ENCODE peak calls at places on chromosomes 4 and X, in six cellular contexts. R, E, T, F, Z and B are unnamed samples.
A peak's percentile ranks its signal among the peaks of the same experiment; 100 is the strongest.

GRCh38 chrX:96435636-96436035 is 249.0 kb upstream of the DIAPH2 start:
- DNase-seq in R (no peak), Z (no peak), E (no peak), F (no peak), T (no peak), B (no peak)

GRCh38 chr4:100095729-100096595 is 94.3 kb downstream of the DDIT4L start:
- DNase-seq in E (peak; percentile 34), R (peak; percentile 63), Z (peak; percentile 73), F (peak; percentile 74), T (peak; percentile 50), B (peak; percentile 42)

GRCh38 chr4:33160126-33160525 is 2440.0 kb downstream of the PCDH7 start:
- DNase-seq in F (no peak), T (no peak), R (no peak), Z (peak; percentile 7), E (peak; percentile 5), B (no peak)

GRCh38 chrX:45799576-45799975 is 598.9 kb upstream of the DIPK2B start:
- DNase-seq in T (no peak), R (no peak), Z (no peak), F (no peak), E (no peak), B (no peak)

GRCh38 chr4:113952452-113953029 is 26.9 kb downstream of the ARSJ start:
- DNase-seq in R (peak; percentile 35), T (peak; percentile 33), F (peak; percentile 64), E (no peak), Z (peak; percentile 56), B (peak; percentile 32)

GRCh38 chr4:151045907-151046306 is 30.8 kb upstream of the LRBA start:
- DNase-seq in E (no peak), Z (peak; percentile 47), T (no peak), R (no peak), F (peak; percentile 24), B (no peak)

GRCh38 chr4:183266386-183266785 is 53.7 kb downstream of the CLDN22 start:
- DNase-seq in F (no peak), Z (no peak), E (no peak), T (no peak), R (no peak), B (no peak)

GRCh38 chrX:23817979-23818336 is 35.0 kb downstream of the SAT1 start:
- DNase-seq in T (no peak), Z (no peak), E (no peak), F (no peak), R (no peak), B (no peak)

GRCh38 chr4:61619528-61619927 is 419.4 kb downstream of the ADGRL3 start:
- DNase-seq in F (no peak), R (no peak), E (no peak), T (no peak), Z (peak; percentile 6), B (no peak)
- TF ChIP-seq CTCF in F (no peak), R (no peak), E (no peak), T (no peak), Z (peak; percentile 33), B (no peak)

DNA sequence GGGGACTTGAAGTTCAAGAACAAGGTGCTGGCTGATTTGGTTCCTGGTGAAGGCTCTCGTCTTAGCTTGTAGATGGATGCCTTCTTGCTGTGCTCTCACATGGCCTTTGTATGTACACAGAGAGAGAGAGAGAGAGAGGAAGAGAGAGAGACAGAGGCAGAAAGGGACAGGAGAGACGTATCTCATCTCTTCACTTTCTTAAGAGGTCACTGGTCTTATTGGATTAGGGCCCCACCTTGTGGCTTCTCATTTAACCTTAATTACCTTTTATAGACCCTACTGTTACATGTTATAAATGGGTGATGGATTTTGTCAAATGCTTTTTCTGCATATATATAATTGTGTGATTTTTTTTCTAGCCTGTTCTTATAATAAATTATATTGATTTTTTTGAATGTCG is 1444.2 kb downstream of the ADGRL3 start:
- DNase-seq in T (no peak), R (peak; percentile 4), F (peak; percentile 8), Z (peak; percentile 16), E (no peak), B (peak; percentile 9)
- TF ChIP-seq CTCF in T (no peak), R (peak; percentile 32), F (no peak), Z (peak; percentile 47), E (no peak), B (peak; percentile 45)

GRCh38 chr4:95183656-95184408 is 364.9 kb downstream of the UNC5C start:
- DNase-seq in T (no peak), E (no peak), Z (no peak), F (no peak), R (no peak), B (no peak)

GRCh38 chr4:95178938-95179337 is 369.8 kb downstream of the UNC5C start:
- DNase-seq in R (no peak), Z (no peak), E (no peak), F (no peak), T (no peak), B (no peak)

GRCh38 chr4:95180531-95181315 is 368.1 kb downstream of the UNC5C start:
- DNase-seq in E (no peak), R (no peak), F (no peak), Z (no peak), T (no peak), B (no peak)

GRCh38 chr4:95181446-95182306 is 367.1 kb downstream of the UNC5C start:
- DNase-seq in R (no peak), F (peak; percentile 18), T (no peak), E (no peak), Z (peak; percentile 53), B (peak; percentile 50)
- TF ChIP-seq CTCF in R (no peak), F (no peak), T (no peak), E (no peak), Z (peak; percentile 23), B (peak; percentile 14)

GRCh38 chr4:168995537-168996295 is 14.3 kb downstream of the CBR4 start:
- DNase-seq in R (no peak), E (no peak), Z (no peak), F (no peak), T (no peak), B (no peak)
- TF ChIP-seq CTCF in R (no peak), E (peak; percentile 2), Z (peak; percentile 53), F (no peak), T (no peak), B (peak; percentile 12)